ENCODE peak calls at places on chromosomes 5 and 9, in eight cellular contexts. M is kidney, J is breast epithelium, R is mucosa of descending colon, H is heart right ventricle, T is tibial artery, X is adrenal gland, D is IMR-90. B is an unnamed sample.

GRCh38 chr5:75465480-75465879 is 45.9 kb downstream of the CERT1 start:
- DNase-seq in R (no peak), X (no peak), D (peak; percentile 25), T (no peak), J (no peak), H (no peak), M (no peak), B (no peak)

GRCh38 chr5:96790851-96791513 is 16.8 kb downstream of the ERAP1 start:
- DNase-seq in M (no peak), T (no peak), R (no peak), H (no peak), D (peak; percentile 63), J (no peak), X (no peak), B (no peak)

GRCh38 chr9:90546200-90546599 is 96.4 kb downstream of the DIRAS2 start:
- DNase-seq in R (no peak), H (no peak), J (no peak), M (no peak), T (no peak), X (peak; percentile 27), D (peak; percentile 94), B (no peak)

GRCh38 chr5:75023368-75024159 is 28.8 kb downstream of the GCNT4 start:
- DNase-seq in R (peak; percentile 28), M (no peak), D (peak; percentile 23), J (no peak), X (no peak), H (no peak), T (no peak), B (no peak)

GRCh38 chr9:110031511-110032173 is 176.3 kb downstream of the C9orf152 start:
- DNase-seq in J (no peak), X (no peak), R (no peak), M (no peak), T (no peak), D (peak; percentile 92), H (no peak), B (no peak)

GRCh38 chr5:159582756-159583523 is 252.7 kb upstream of the IL12B start:
- DNase-seq in T (no peak), M (no peak), D (peak; percentile 18), X (no peak), H (no peak), J (no peak), R (no peak), B (no peak)

GRCh38 chr5:13746026-13746425 is 198.5 kb downstream of the DNAH5 start:
- DNase-seq in T (no peak), D (peak; percentile 49), J (no peak), R (no peak), H (no peak), M (no peak), X (no peak), B (no peak)

GRCh38 chr9:84919498-84919897 is 250.0 kb downstream of the NTRK2 start:
- DNase-seq in D (no peak), T (no peak), J (no peak), X (no peak), M (no peak), R (no peak), H (no peak), B (no peak)

GRCh38 chr5:99589424-99589823 is 660.6 kb upstream of the CHD1 start:
- DNase-seq in T (no peak), J (no peak), M (no peak), D (no peak), H (no peak), X (no peak), R (no peak), B (no peak)

GRCh38 chr9:112104401-112104800 is 70.7 kb downstream of the SUSD1 start:
- DNase-seq in R (no peak), T (no peak), D (no peak), H (no peak), M (no peak), J (no peak), X (no peak), B (no peak)

GRCh38 chr5:157761690-157762611 is 18.4 kb downstream of the LSM11 start:
- DNase-seq in D (peak; percentile 72), T (no peak), H (no peak), R (peak; percentile 56), M (no peak), X (peak; percentile 39), J (no peak), B (peak; percentile 42)

GRCh38 chr5:181243020-181243520 is 636 bp downstream of the RACK1 start:
- DNase-seq in X (no peak), T (peak; percentile 67), J (no peak), M (peak; percentile 76), R (no peak), D (no peak), H (no peak), B (no peak)

GRCh38 chr5:131634666-131634995 is 398 bp downstream of the RAPGEF6 start:
- DNase-seq in T (no peak), D (peak; percentile 46), X (peak; percentile 74), R (no peak), M (no peak), J (no peak), H (peak; percentile 56), B (no peak)

GRCh38 chr9:131887680-131888079 is 147.8 kb upstream of the RAPGEF1 start:
- DNase-seq in M (no peak), X (no peak), H (no peak), J (no peak), R (no peak), T (no peak), D (no peak), B (no peak)

GRCh38 chr9:35686222-35687203 is 3.2 kb downstream of the TPM2 start:
- DNase-seq in J (no peak), H (no peak), D (peak; percentile 60), X (no peak), T (no peak), M (no peak), R (no peak), B (no peak)

GRCh38 chr5:423233-423565 is 19.8 kb upstream of the EXOC3 start:
- DNase-seq in J (no peak), R (no peak), X (no peak), T (no peak), M (peak; percentile 25), H (no peak), D (no peak), B (no peak)

DNA sequence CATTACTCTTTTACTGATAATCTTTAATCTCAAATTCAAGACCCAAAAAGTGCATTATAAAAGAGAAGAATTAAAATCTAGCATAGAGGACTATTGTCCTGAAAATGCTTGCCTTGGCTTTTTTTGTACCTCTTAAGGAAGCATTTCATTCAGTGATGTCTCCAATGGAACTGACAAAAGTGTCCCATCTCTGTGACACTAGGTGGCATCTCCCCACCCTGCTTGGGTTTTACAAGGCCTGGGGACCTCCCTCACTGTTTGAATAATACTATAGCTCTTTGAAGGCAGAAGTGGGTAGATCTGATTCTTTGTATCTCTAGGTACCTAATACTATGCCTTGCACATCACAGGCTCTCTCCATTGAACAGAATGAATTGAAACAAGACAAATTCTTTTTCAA is 180.6 kb downstream of the EPB41L4A start:
- DNase-seq in R (no peak), T (no peak), M (no peak), X (no peak), H (no peak), D (no peak), J (no peak), B (no peak)
- TF ChIP-seq CTCF in R (no peak), T (no peak), M (no peak), X (no peak), H (no peak), D (no peak), J (no peak), B (peak; percentile 34)

GRCh38 chr9:37565661-37566618 is 10.2 kb downstream of the FBXO10 start:
- DNase-seq in J (no peak), T (no peak), R (no peak), D (no peak), X (no peak), H (no peak), M (no peak), B (no peak)

GRCh38 chr9:37561682-37562081 is 14.5 kb downstream of the FBXO10 start:
- DNase-seq in H (no peak), T (no peak), M (no peak), R (no peak), J (no peak), X (no peak), D (no peak), B (no peak)

GRCh38 chr9:37564931-37565330 is 11.2 kb downstream of the FBXO10 start:
- DNase-seq in H (no peak), R (no peak), T (no peak), D (no peak), J (no peak), X (no peak), M (no peak), B (no peak)

GRCh38 chr9:37564114-37564513 is 12.1 kb downstream of the FBXO10 start:
- DNase-seq in J (no peak), D (no peak), M (no peak), X (no peak), R (no peak), T (no peak), H (no peak), B (no peak)

GRCh38 chr9:37566716-37567115 is 9.5 kb downstream of the FBXO10 start:
- DNase-seq in X (no peak), T (no peak), M (no peak), R (no peak), D (no peak), J (no peak), H (no peak), B (no peak)
- TF ChIP-seq CTCF in X (no peak), T (no peak), M (no peak), R (no peak), D (no peak), J (no peak), H (no peak), B (no peak)

DNA sequence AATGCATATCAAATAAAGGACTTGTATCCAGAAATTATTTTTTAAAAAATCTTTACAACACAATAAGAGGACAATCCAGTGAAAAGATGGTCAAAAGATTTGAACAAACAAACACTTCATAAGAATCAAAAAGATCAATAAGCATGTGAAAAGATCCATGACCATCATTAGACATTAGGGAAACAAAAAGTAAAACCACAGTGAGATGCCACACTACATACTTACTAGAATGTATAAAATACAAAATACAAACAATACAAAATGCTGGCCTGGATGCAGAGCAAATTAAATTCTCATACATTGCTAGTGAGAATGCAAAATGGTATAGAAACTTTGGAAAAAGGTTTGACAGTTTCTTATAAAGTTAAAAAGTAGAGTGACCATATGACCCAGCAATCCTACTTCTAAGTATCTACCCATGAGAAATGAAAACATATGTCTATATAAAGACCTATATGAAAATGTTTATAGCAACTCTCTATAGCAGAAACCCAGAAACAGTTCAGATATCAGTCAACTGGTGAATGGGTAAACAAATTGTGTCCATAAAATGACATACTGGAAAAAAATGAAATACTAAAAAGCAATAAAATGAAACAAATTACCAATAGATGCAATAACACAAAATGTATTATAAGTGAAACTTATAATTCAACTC is 426.1 kb downstream of the RAB3C start:
- DNase-seq in M (no peak), X (no peak), D (no peak), R (no peak), T (no peak), H (no peak), J (no peak), B (no peak)
- TF ChIP-seq CTCF in M (no peak), X (no peak), D (no peak), R (no peak), T (no peak), H (no peak), J (no peak), B (no peak)

DNA sequence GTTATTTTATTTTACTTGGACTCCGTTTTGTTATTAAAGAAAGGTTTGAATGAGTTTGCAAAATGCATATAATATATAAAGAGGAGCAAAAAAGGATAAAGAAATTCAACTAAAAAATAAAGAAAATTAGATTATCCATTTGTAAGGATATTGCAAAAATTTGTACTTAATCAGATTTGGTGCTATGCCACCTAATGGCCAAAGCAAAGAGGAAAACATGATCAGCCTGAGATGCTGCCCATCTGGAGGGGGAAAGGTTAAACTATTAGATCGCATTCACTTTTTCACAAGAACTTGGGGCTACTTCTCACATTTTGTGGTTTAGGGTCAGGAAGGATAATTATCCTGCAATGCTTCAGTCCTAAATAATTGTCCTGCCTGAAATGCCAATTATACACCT is 350.6 kb downstream of the MLLT3 start:
- DNase-seq in D (no peak), M (no peak), T (no peak), R (no peak), H (no peak), J (no peak), X (no peak), B (no peak)
- TF ChIP-seq CTCF in D (no peak), M (no peak), T (no peak), R (no peak), H (no peak), J (no peak), X (no peak), B (peak; percentile 11)